ENCODE peak calls at places on chromosome 20, in seven cellular contexts. J is prostate gland, X is breast epithelium, Q is heart left ventricle, K is sigmoid colon, C is IMR-90, N is tibial nerve. V is an unnamed sample.

GRCh38 chr20:16428112-16428511 is 145.1 kb downstream of the KIF16B start:
- DNase-seq in J (no peak), X (no peak), C (no peak), Q (no peak), N (no peak), K (no peak), V (no peak)

GRCh38 chr20:46057856-46058655 is 29.0 kb downstream of the SLC12A5 start:
- DNase-seq in Q (peak), N (no peak), C (peak), X (no peak), K (peak), J (no peak), V (no peak)

GRCh38 chr20:7723284-7723683 is 217.0 kb downstream of the HAO1 start:
- DNase-seq in N (no peak), Q (no peak), J (no peak), X (no peak), C (no peak), K (no peak), V (no peak)

GRCh38 chr20:38542994-38543906 is 37.7 kb upstream of the ADIG start:
- DNase-seq in J (no peak), N (no peak), X (no peak), C (no peak), K (no peak), Q (no peak), V (no peak)

GRCh38 chr20:41119593-41120561 is 17.5 kb upstream of the PLCG1 start:
- DNase-seq in J (no peak), X (no peak), C (no peak), Q (no peak), N (no peak), K (no peak), V (no peak)

GRCh38 chr20:21125849-21126840 is at the start of gene KIZ:
- DNase-seq in J (peak), K (peak), X (peak), C (peak), N (peak), Q (peak), V (peak)

GRCh38 chr20:6921717-6922386 is 154.4 kb downstream of the BMP2 start:
- DNase-seq in Q (no peak), X (no peak), C (no peak), K (no peak), J (no peak), N (no peak), V (no peak)

GRCh38 chr20:46438156-46438750 is 31.8 kb upstream of the ELMO2 start:
- DNase-seq in K (no peak), C (peak), X (no peak), Q (no peak), N (no peak), J (no peak), V (peak)

GRCh38 chr20:3273371-3273770 is 34.4 kb upstream of the SLC4A11 start:
- DNase-seq in C (no peak), K (no peak), X (no peak), Q (no peak), J (no peak), N (no peak), V (no peak)

GRCh38 chr20:63520939-63521601 is 505 bp downstream of the PPDPF start:
- DNase-seq in C (peak), Q (peak), X (peak), K (peak), N (peak), J (peak), V (peak)

GRCh38 chr20:11537032-11537431 is 380.7 kb upstream of the BTBD3 start:
- DNase-seq in K (no peak), C (no peak), X (no peak), N (no peak), J (no peak), Q (no peak), V (no peak)

GRCh38 chr20:46954490-46955038 is 59.9 kb downstream of the EYA2 start:
- DNase-seq in X (peak), N (peak), J (no peak), C (peak), Q (no peak), K (peak), V (peak)

GRCh38 chr20:62387993-62388635 is 1.2 kb downstream of the RPS21 start:
- DNase-seq in N (no peak), C (no peak), Q (no peak), K (no peak), X (no peak), J (no peak), V (no peak)

GRCh38 chr20:1526896-1527295 is 30.6 kb downstream of the SIRPD start:
- DNase-seq in N (no peak), J (no peak), X (no peak), Q (no peak), K (no peak), C (peak), V (no peak)

GRCh38 chr20:45861157-45862075 is 4.0 kb downstream of the ZSWIM3 start:
- DNase-seq in Q (no peak), X (no peak), K (no peak), C (no peak), J (no peak), N (no peak), V (no peak)

GRCh38 chr20:44264287-44264686 is 17.2 kb downstream of the GDAP1L1 start:
- DNase-seq in K (no peak), N (no peak), Q (no peak), C (no peak), J (no peak), X (no peak), V (no peak)

GRCh38 chr20:9493818-9494217 is 20.6 kb upstream of the LAMP5 start:
- DNase-seq in Q (no peak), X (no peak), J (no peak), N (no peak), C (no peak), K (no peak), V (no peak)

GRCh38 chr20:58461899-58462298 is 53.3 kb downstream of the APCDD1L start:
- DNase-seq in J (no peak), C (no peak), N (no peak), K (no peak), Q (no peak), X (no peak), V (no peak)

GRCh38 chr20:58461104-58461503 is 54.1 kb downstream of the APCDD1L start:
- DNase-seq in Q (no peak), X (no peak), N (no peak), K (no peak), C (no peak), J (no peak), V (no peak)

GRCh38 chr20:58457083-58457680 is 58.0 kb downstream of the APCDD1L start:
- DNase-seq in N (no peak), X (no peak), C (peak), K (no peak), J (no peak), Q (no peak), V (no peak)

GRCh38 chr20:58459058-58459743 is 56.0 kb downstream of the APCDD1L start:
- DNase-seq in N (no peak), X (no peak), Q (no peak), K (no peak), J (no peak), C (no peak), V (no peak)

GRCh38 chr20:58458342-58459057 is 56.7 kb downstream of the APCDD1L start:
- DNase-seq in N (no peak), J (no peak), K (no peak), X (no peak), Q (no peak), C (peak), V (no peak)
- TF ChIP-seq POLR2A in N (no peak), J (no peak), K (no peak), X (no peak), Q (no peak), C (no peak), V (no peak)

DNA sequence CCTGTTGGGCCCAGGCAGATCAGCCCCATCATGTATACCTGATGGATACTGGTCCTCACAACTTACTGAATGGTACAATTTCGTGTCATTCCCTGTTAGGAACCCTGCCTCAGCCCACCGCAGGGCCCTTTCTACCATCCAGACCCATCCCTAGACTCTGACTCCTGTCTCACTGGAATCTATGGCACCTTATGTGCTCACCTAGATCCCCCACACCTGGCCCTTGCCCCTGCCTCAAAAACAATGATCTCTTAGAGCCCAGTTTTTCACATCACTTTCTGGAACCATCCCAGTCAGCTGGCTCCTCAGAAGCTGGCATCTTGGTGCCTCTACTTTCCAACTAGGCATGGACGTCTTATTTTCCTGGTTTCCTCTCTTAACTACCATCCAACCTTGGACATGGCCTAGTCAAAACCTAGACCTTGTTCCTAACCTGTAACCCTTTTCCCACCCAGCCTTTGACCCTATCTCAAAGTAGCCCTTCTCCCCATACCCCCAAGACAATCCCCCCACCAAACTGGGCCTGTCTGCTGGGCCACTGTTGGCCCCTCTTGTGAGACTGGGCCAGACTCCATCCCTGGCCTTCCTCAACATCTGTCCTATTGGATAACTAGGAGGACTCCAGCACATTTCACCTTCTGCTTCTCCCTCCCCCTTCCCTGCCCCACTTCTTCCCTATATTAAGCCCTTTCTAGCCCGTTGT is 981 bp downstream of the HM13 start:
- DNase-seq in X (no peak), N (no peak), K (no peak), Q (no peak), C (no peak), J (no peak), V (no peak)
- TF ChIP-seq POLR2A in X (no peak), N (no peak), K (no peak), Q (no peak), C (no peak), J (no peak), V (no peak)

GRCh38 chr20:59455392-59456341 is 148.7 kb upstream of the PHACTR3 start:
- DNase-seq in Q (no peak), X (no peak), K (peak), N (no peak), C (peak), J (peak), V (peak)
- TF ChIP-seq POLR2A in Q (no peak), X (no peak), K (no peak), N (no peak), C (no peak), J (no peak), V (no peak)

GRCh38 chr20:34676642-34677373 is at the start of gene PIGU:
- DNase-seq in Q (peak), C (peak), N (peak), K (peak), X (peak), J (peak), V (peak)
- TF ChIP-seq POLR2A in Q (peak), C (peak), N (peak), K (peak), X (no peak), J (peak), V (peak)

GRCh38 chr20:36441416-36441815 is 99.9 kb upstream of the MYL9 start:
- DNase-seq in J (peak), X (no peak), Q (no peak), N (no peak), C (no peak), K (no peak), V (no peak)
- TF ChIP-seq POLR2A in J (no peak), X (no peak), Q (no peak), N (no peak), C (no peak), K (no peak), V (no peak)

GRCh38 chr20:31564284-31564683 is 40.8 kb upstream of the ID1 start:
- DNase-seq in C (no peak), X (no peak), Q (no peak), K (no peak), J (no peak), N (no peak), V (no peak)

GRCh38 chr20:31559704-31560093 is 45.4 kb upstream of the ID1 start:
- DNase-seq in X (no peak), J (no peak), K (no peak), Q (no peak), N (no peak), C (no peak), V (no peak)

GRCh38 chr20:31560900-31561598 is 44.0 kb upstream of the ID1 start:
- DNase-seq in K (no peak), X (no peak), Q (no peak), J (no peak), N (no peak), C (peak), V (peak)

GRCh38 chr20:31560094-31560899 is 44.8 kb upstream of the ID1 start:
- DNase-seq in Q (peak), K (peak), N (peak), J (peak), X (peak), C (peak), V (no peak)

GRCh38 chr20:31562241-31562640 is 42.8 kb upstream of the ID1 start:
- DNase-seq in K (no peak), C (no peak), X (no peak), Q (no peak), N (no peak), J (no peak), V (no peak)
- TF ChIP-seq POLR2A in K (no peak), C (no peak), X (no peak), Q (no peak), N (no peak), J (no peak), V (no peak)

GRCh38 chr20:50292324-50293243 is 102.0 kb downstream of the CEBPB start:
- DNase-seq in N (peak), X (peak), C (peak), Q (peak), J (peak), K (peak), V (peak)
- TF ChIP-seq POLR2A in N (peak), X (no peak), C (peak), Q (no peak), J (peak), K (no peak), V (peak)

DNA sequence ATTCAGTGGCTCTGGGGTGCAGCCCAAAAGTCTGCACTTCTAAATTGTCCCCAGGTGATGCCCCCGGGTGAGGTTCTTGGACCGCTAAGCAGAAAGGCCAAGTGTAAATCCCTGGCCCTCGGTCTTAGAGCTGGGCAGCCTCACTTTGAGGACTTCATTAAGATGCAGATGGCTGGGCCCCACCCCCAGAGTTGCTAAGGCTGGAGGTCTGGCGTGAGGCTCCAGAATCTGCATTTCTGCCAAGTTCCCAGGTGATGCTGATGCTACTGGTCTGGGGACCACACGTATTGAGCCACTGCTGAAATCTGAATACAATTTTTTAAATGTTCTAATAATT is 735 bp upstream of the SLC23A2 start:
- DNase-seq in Q (no peak), X (no peak), J (no peak), K (no peak), C (no peak), N (no peak), V (no peak)
- TF ChIP-seq POLR2A in Q (no peak), X (no peak), J (no peak), K (no peak), C (no peak), N (no peak), V (no peak)

GRCh38 chr20:30376767-30377658 is 880.5 kb upstream of the DEFB115 start:
- DNase-seq in C (peak), N (peak), Q (peak), J (peak), K (peak), X (peak), V (peak)
- TF ChIP-seq POLR2A in C (peak), N (no peak), Q (no peak), J (peak), K (no peak), X (no peak), V (peak)